ENCODE peak calls at places on chromosomes 1 and 21, in four cellular contexts. Q is IMR-90, J is H1, U is mesenchymal stem cell. N is an unnamed sample.

GRCh38 chr1:112689842-112690237 is 15.4 kb downstream of the MOV10 start:
- DNase-seq in Q (no peak), J (no peak), U (no peak), N (no peak)

GRCh38 chr1:42330215-42330614 is 4.8 kb downstream of the FOXJ3 start:
- DNase-seq in Q (no peak), J (no peak), U (no peak), N (no peak)

GRCh38 chr1:172352435-172352834 is 68.0 kb upstream of the C1orf105 start:
- DNase-seq in Q (peak), J (no peak), U (peak), N (no peak)

GRCh38 chr1:165143437-165144065 is 213.0 kb downstream of the LMX1A start:
- DNase-seq in Q (no peak), J (peak), U (no peak), N (no peak)

GRCh38 chr1:16975838-16976237 is 4.6 kb downstream of the MFAP2 start:
- DNase-seq in Q (no peak), J (no peak), U (no peak), N (no peak)

GRCh38 chr1:94058766-94059165 is 62.2 kb downstream of the ABCA4 start:
- DNase-seq in Q (no peak), J (no peak), U (no peak), N (no peak)

GRCh38 chr1:226808501-226808900 is 61.9 kb upstream of the PSEN2 start:
- DNase-seq in Q (no peak), J (no peak), U (no peak), N (no peak)

GRCh38 chr1:46013566-46013965 is 118.9 kb downstream of the PIK3R3 start:
- DNase-seq in Q (peak), J (no peak), U (no peak), N (no peak)

GRCh38 chr21:45347048-45347711 is 57.8 kb upstream of the COL18A1 start:
- DNase-seq in Q (no peak), J (no peak), U (no peak), N (no peak)

GRCh38 chr1:176515310-176515709 is 52.3 kb downstream of the PAPPA2 start:
- DNase-seq in Q (peak), J (no peak), U (peak), N (no peak)

GRCh38 chr21:15090390-15090789 is 25.6 kb upstream of the NRIP1 start:
- DNase-seq in Q (no peak), J (no peak), U (no peak), N (no peak)
- H4K91ac ChIP-seq in Q (no peak), J (no peak), U (no peak), N (no peak)

GRCh38 chr1:213982814-213983588 is 4.8 kb upstream of the PROX1 start:
- DNase-seq in Q (no peak), J (peak), U (no peak), N (peak)
- H2AFZ ChIP-seq in Q (peak), J (peak), U (no peak), N (peak)

DNA sequence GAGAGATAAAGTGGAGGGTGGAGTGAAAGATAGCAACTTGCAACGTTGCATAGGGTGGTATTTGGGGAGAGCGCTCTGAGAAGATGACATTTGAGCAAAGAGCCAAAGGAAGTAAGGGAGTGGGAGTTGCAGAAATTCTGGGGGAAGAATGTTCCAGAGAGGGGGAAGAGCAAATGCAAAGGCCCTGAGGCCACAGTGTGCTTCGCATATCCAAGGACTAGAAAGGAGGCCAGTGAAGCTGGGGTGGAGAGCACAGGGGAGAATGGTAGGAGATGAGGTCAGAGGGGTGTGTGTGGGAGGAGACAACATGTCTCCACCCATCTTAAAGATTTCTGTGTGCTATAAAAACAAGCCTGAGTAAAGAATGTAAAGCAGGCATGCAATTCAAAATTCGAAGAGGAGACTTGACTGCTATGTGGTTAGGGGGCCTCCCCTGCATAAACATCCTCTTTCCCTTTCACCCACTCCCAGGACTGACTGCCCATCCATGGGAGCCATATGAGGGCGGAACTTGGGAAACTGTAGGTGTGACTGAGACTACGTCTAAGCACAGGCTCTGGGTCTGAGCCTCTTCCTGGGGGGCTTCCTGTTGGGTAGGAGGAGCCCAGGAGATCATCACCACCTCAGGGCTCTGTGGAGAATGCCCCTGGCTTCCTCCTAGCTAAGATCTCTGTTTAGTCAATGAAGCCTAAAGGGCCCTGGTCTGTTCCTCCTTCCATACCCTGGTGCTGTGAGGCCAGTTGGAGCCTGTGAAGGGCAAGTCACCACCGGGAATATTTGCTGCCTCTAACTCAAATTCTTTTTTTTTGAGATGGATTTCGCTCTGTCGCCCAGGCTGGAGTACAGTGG is 2.9 kb upstream of the CLIC4 start:
- DNase-seq in Q (peak), J (no peak), U (peak), N (no peak)
- H4K91ac ChIP-seq in Q (peak), J (peak), U (peak), N (no peak)

GRCh38 chr1:225713281-225713680 is 60.4 kb upstream of the ENAH start:
- DNase-seq in Q (no peak), J (no peak), U (no peak), N (no peak)

GRCh38 chr1:225710804-225711203 is 57.9 kb upstream of the ENAH start:
- DNase-seq in Q (peak), J (no peak), U (no peak), N (no peak)

GRCh38 chr1:225712391-225712790 is 59.5 kb upstream of the ENAH start:
- DNase-seq in Q (no peak), J (no peak), U (peak), N (no peak)

GRCh38 chr1:225709101-225709500 is 56.2 kb upstream of the ENAH start:
- DNase-seq in Q (no peak), J (no peak), U (no peak), N (no peak)

DNA sequence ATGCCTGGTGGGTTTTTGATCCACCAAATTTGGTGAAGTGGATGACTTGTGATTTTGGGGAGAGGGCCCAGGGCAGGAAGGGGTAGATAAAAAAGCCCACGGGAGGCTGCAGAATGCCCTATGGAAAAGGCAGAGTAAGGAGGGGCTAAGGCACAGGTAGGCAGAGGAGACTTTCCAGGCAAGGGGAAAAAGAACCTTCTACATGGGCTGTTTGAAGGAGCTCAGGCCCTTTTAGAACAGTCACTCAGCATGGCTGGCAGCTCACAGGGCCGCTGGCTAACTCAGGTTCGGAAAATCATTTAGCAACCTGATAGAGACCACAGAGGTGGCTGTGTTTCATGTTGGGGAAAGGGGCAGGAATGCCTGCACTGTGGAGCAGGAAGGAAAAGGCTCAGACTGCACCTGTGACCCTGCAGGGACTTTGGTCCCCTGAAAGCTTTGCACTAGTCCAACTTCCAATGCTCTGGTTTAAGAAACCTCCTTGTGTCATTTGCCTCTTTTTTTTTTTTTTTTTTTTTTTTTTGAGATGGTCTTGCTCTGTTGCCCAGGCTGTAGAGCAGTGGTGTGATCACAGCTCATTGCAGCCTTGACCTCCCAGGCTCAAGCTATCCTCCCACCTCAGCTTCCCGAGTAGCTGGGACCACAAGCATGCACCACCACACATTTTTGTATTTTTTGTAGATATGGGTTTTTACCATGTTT is 58.5 kb upstream of the ENAH start:
- DNase-seq in Q (no peak), J (no peak), U (no peak), N (no peak)
- H2AFZ ChIP-seq in Q (no peak), J (peak), U (no peak), N (no peak)

GRCh38 chr1:52680353-52680752 is 17.8 kb downstream of the COA7 start:
- DNase-seq in Q (no peak), J (no peak), U (no peak), N (no peak)

GRCh38 chr1:52678961-52679897 is 18.9 kb downstream of the COA7 start:
- DNase-seq in Q (no peak), J (no peak), U (no peak), N (no peak)

GRCh38 chr1:52676249-52676903 is 21.8 kb downstream of the COA7 start:
- DNase-seq in Q (no peak), J (no peak), U (no peak), N (no peak)

GRCh38 chr1:52674497-52675384 is 23.4 kb downstream of the COA7 start:
- DNase-seq in Q (peak), J (no peak), U (peak), N (no peak)

DNA sequence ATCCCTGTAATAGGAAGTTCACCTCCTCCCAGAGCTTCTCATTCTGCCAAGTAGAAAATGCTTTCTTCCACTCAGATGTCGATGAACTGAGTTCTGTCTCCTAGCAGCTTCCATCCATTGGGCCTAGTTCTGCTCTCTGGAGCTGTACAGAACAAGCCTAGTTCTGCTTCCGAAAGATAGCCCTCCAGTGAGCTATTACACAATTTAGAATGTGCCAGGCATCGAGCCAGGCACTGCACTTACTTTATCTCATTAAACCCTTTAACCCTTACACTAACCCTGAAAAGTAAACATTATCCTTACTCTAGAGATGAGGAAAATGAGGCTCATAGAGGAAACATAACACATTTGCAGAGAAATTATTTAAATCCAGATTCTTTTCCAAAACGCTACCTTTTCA is 20.7 kb downstream of the COA7 start:
- DNase-seq in Q (peak), J (no peak), U (no peak), N (no peak)
- H4K91ac ChIP-seq in Q (no peak), J (no peak), U (no peak), N (no peak)

GRCh38 chr1:208531003-208531750 is 287.0 kb upstream of the PLXNA2 start:
- DNase-seq in Q (no peak), J (peak), U (no peak), N (no peak)

GRCh38 chr1:208525417-208525816 is 281.2 kb upstream of the PLXNA2 start:
- DNase-seq in Q (no peak), J (peak), U (no peak), N (no peak)

GRCh38 chr1:208526726-208527125 is 282.5 kb upstream of the PLXNA2 start:
- DNase-seq in Q (no peak), J (no peak), U (no peak), N (no peak)

GRCh38 chr1:208527197-208527596 is 283.0 kb upstream of the PLXNA2 start:
- DNase-seq in Q (no peak), J (peak), U (no peak), N (no peak)

GRCh38 chr1:208528577-208529240 is 284.5 kb upstream of the PLXNA2 start:
- DNase-seq in Q (no peak), J (peak), U (no peak), N (no peak)
- H2AFZ ChIP-seq in Q (no peak), J (no peak), U (no peak), N (no peak)

DNA sequence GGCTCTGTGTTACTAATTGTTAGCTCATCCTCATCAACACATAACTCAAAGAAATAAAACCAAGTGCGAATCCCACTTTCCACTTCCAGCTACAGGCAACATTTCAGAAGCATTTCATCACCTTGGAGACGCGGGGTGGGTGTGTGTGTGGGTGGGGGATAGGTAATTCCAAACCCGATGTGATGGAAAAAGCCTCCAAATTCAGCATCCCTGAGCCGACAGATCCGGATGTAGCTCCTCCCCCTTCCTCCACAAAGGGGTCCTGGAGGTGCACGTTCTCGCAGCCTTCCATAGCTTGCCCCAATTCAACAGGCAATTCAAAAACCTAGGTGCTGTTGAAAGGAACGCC is 486 bp downstream of the HSPA13 start:
- DNase-seq in Q (peak), J (no peak), U (no peak), N (no peak)
- H4K91ac ChIP-seq in Q (peak), J (no peak), U (peak), N (no peak)